ENCODE peak calls at places on chromosomes 1 and 21, in four cellular contexts. H is NCI-H1436 treated with DMSO at 0.1 percent for 48 hours; O is stimulated activated CD4-positive, alpha-beta T cell treated with anti-CD3 and anti-CD28 coated beads, Interleukin-15, amount 100 ng/mL, for 24 hours; L is uterus. E is an unnamed sample.

GRCh38 chr1:238660849-238661248 is 725.5 kb upstream of the CHRM3 start:
- DNase-seq in H (no peak), O (no peak), L (no peak), E (no peak)

GRCh38 chr1:186325239-186325638 is 49.8 kb downstream of the TPR start:
- DNase-seq in H (no peak), O (no peak), L (no peak), E (no peak)

GRCh38 chr1:15760520-15761211 is 2.1 kb downstream of the FBLIM1 start:
- DNase-seq in H (no peak), O (no peak), L (peak), E (no peak)

GRCh38 chr1:54564312-54565112 is 16.5 kb downstream of the ACOT11 start:
- DNase-seq in H (no peak), O (no peak), L (no peak), E (no peak)

GRCh38 chr21:42381347-42381984 is 14.4 kb downstream of the TMPRSS3 start:
- DNase-seq in H (no peak), O (peak), L (no peak), E (no peak)

GRCh38 chr1:182699673-182700350 is 15.4 kb upstream of the RGS8 start:
- DNase-seq in H (peak), O (no peak), L (no peak), E (peak)

GRCh38 chr1:227280836-227281235 is 37.5 kb downstream of the CDC42BPA start:
- DNase-seq in H (no peak), O (no peak), L (no peak), E (no peak)

GRCh38 chr1:84539972-84540371 is 33.6 kb upstream of the GNG5 start:
- DNase-seq in H (no peak), O (no peak), L (no peak), E (no peak)

GRCh38 chr1:150566589-150567340 is 12.6 kb downstream of the MCL1 start:
- DNase-seq in H (no peak), O (no peak), L (no peak), E (no peak)

GRCh38 chr21:41967708-41968107 is 13.9 kb upstream of the C2CD2 start:
- DNase-seq in H (no peak), O (no peak), L (no peak), E (no peak)

GRCh38 chr1:27011058-27011764 is 1.4 kb downstream of the TENT5B start:
- DNase-seq in H (no peak), O (no peak), L (peak), E (no peak)